ENCODE peak calls at places on chromosome X, in six cellular contexts. A is hepatocyte; Q is CD8-positive, alpha-beta T cell; L is fibroblast of pulmonary artery; B is ovary; Z is neural crest cell. R is an unnamed sample.

GRCh38 chrX:73127700-73128241 is 48.5 kb upstream of the PABPC1L2A start:
- DNase-seq in Z (no peak), Q (no peak), A (peak), B (no peak), L (no peak), R (no peak)

GRCh38 chrX:154775611-154776349 is 13.1 kb downstream of the DKC1 start:
- DNase-seq in A (no peak), L (peak), Q (no peak), B (no peak), Z (no peak), R (no peak)

GRCh38 chrX:20906571-20906970 is 467.6 kb upstream of the CNKSR2 start:
- DNase-seq in Q (no peak), A (no peak), B (no peak), L (no peak), Z (no peak), R (no peak)

GRCh38 chrX:121000589-121000988 is 15.0 kb upstream of the CT47A1 start:
- DNase-seq in A (peak), L (peak), B (no peak), Z (no peak), Q (no peak), R (no peak)

GRCh38 chrX:118498755-118499154 is 3.1 kb downstream of the DOCK11 start:
- DNase-seq in L (no peak), A (no peak), Q (no peak), B (no peak), Z (no peak), R (no peak)

GRCh38 chrX:125436855-125437254 is 117.2 kb downstream of the TEX13C start:
- DNase-seq in L (peak), A (peak), Z (no peak), B (no peak), Q (no peak), R (no peak)

GRCh38 chrX:133670394-133670793 is 255.1 kb upstream of the GPC4 start:
- DNase-seq in A (peak), L (peak), Z (peak), B (no peak), Q (no peak), R (no peak)

GRCh38 chrX:110026099-110026844 is 23.4 kb downstream of the TMEM164 start:
- DNase-seq in B (no peak), Q (no peak), L (no peak), Z (no peak), A (peak), R (peak)

GRCh38 chrX:43654431-43655150 is 1.5 kb upstream of the MAOA start:
- DNase-seq in B (peak), Z (peak), Q (peak), A (peak), L (peak), R (peak)

GRCh38 chrX:153454901-153455550 is 9.2 kb upstream of the TREX2 start:
- DNase-seq in Z (no peak), B (no peak), A (no peak), L (no peak), Q (no peak), R (peak)

GRCh38 chrX:13898084-13898483 is 81.2 kb upstream of the GPM6B start:
- DNase-seq in Z (no peak), B (no peak), A (no peak), Q (no peak), L (no peak), R (no peak)

GRCh38 chrX:40299502-40300118 is 201.9 kb upstream of the BCOR start:
- DNase-seq in Z (no peak), A (no peak), B (no peak), L (no peak), Q (no peak), R (no peak)

GRCh38 chrX:72124540-72125201 is 7.0 kb downstream of the RTL5 start:
- DNase-seq in B (no peak), Q (no peak), L (no peak), Z (no peak), A (no peak), R (no peak)

GRCh38 chrX:29903365-29903764 is 312.0 kb upstream of the MAGEB2 start:
- DNase-seq in Z (no peak), B (no peak), L (peak), Q (no peak), A (no peak), R (no peak)

GRCh38 chrX:14697453-14697852 is 168.1 kb downstream of the GLRA2 start:
- DNase-seq in Z (peak), L (peak), A (peak), B (no peak), Q (no peak), R (no peak)

GRCh38 chrX:140918398-140919043 is 83.9 kb upstream of the SPANXB1 start:
- DNase-seq in Z (peak), L (peak), B (peak), A (peak), Q (no peak), R (no peak)

GRCh38 chrX:129875669-129876068 is 30.3 kb upstream of the UTP14A start:
- DNase-seq in A (no peak), Z (no peak), L (peak), B (no peak), Q (no peak), R (no peak)

GRCh38 chrX:73401591-73402266 is 45.1 kb upstream of the CDX4 start:
- DNase-seq in Z (peak), Q (no peak), B (no peak), L (no peak), A (peak), R (no peak)

GRCh38 chrX:10986616-10987015 is 124.5 kb upstream of the HCCS start:
- DNase-seq in Q (no peak), L (no peak), Z (no peak), B (no peak), A (no peak), R (no peak)

GRCh38 chrX:154731881-154732280 is 19.0 kb downstream of the GAB3 start:
- DNase-seq in B (no peak), L (peak), Z (no peak), Q (no peak), A (no peak), R (no peak)

GRCh38 chrX:153333271-153333670 is 682 bp upstream of the ZNF275 start:
- DNase-seq in B (no peak), Z (no peak), L (peak), A (no peak), Q (no peak), R (no peak)

GRCh38 chrX:85941275-85941674 is 106.1 kb downstream of the CHM start:
- DNase-seq in A (no peak), Z (no peak), L (no peak), Q (no peak), B (no peak), R (no peak)

GRCh38 chrX:73446831-73447230 is at the start of gene CDX4:
- DNase-seq in A (no peak), Q (no peak), L (no peak), Z (no peak), B (no peak), R (no peak)

GRCh38 chrX:68163446-68163845 is 269.8 kb downstream of the OPHN1 start:
- DNase-seq in B (no peak), Q (no peak), L (peak), A (no peak), Z (no peak), R (no peak)

GRCh38 chrX:31376408-31376807 is 304.6 kb upstream of the FTHL17 start:
- DNase-seq in Z (no peak), Q (no peak), L (no peak), A (no peak), B (no peak), R (no peak)

GRCh38 chrX:19832186-19832965 is 55.0 kb downstream of the SH3KBP1 start:
- DNase-seq in A (no peak), Q (no peak), B (no peak), L (no peak), Z (no peak), R (no peak)

GRCh38 chrX:29295987-29296680 is 708.9 kb downstream of the IL1RAPL1 start:
- DNase-seq in A (no peak), Q (no peak), Z (no peak), L (peak), B (no peak), R (no peak)

GRCh38 chrX:95218964-95219363 is 1465.7 kb upstream of the DIAPH2 start:
- DNase-seq in Q (no peak), B (no peak), A (no peak), L (no peak), Z (no peak), R (no peak)

GRCh38 chrX:102765794-102766193 is 45.3 kb downstream of the GPRASP3 start:
- DNase-seq in A (peak), Z (no peak), B (no peak), Q (no peak), L (peak), R (no peak)

GRCh38 chrX:18348047-18348446 is 6.4 kb downstream of the SCML2 start:
- DNase-seq in B (no peak), L (no peak), A (no peak), Z (no peak), Q (no peak), R (no peak)

GRCh38 chrX:150365051-150365952 is 2.2 kb downstream of the MAMLD1 start:
- DNase-seq in L (peak), Z (peak), B (peak), Q (peak), A (peak), R (no peak)

GRCh38 chrX:14506866-14507265 is 22.5 kb upstream of the GLRA2 start:
- DNase-seq in Q (no peak), Z (no peak), B (no peak), L (no peak), A (no peak), R (no peak)

GRCh38 chrX:20056704-20057103 is 60.0 kb downstream of the MAP7D2 start:
- DNase-seq in Z (no peak), Q (no peak), A (peak), B (no peak), L (no peak), R (no peak)

GRCh38 chrX:3712870-3713224 is 602 bp downstream of the PRKX start:
- DNase-seq in Z (no peak), L (no peak), B (no peak), Q (no peak), A (no peak), R (peak)

GRCh38 chrX:7076245-7076661 is 71.3 kb upstream of the STS start:
- DNase-seq in Q (no peak), B (no peak), A (no peak), L (no peak), Z (no peak), R (no peak)

GRCh38 chrX:7073336-7073735 is 74.2 kb upstream of the STS start:
- DNase-seq in Z (no peak), B (no peak), L (no peak), Q (no peak), A (no peak), R (no peak)

GRCh38 chrX:7074908-7075204 is 72.7 kb upstream of the STS start:
- DNase-seq in B (no peak), A (no peak), L (no peak), Z (no peak), Q (no peak), R (no peak)

GRCh38 chrX:7072856-7073255 is 74.7 kb upstream of the STS start:
- DNase-seq in A (no peak), Q (no peak), Z (no peak), L (no peak), B (no peak), R (no peak)

DNA sequence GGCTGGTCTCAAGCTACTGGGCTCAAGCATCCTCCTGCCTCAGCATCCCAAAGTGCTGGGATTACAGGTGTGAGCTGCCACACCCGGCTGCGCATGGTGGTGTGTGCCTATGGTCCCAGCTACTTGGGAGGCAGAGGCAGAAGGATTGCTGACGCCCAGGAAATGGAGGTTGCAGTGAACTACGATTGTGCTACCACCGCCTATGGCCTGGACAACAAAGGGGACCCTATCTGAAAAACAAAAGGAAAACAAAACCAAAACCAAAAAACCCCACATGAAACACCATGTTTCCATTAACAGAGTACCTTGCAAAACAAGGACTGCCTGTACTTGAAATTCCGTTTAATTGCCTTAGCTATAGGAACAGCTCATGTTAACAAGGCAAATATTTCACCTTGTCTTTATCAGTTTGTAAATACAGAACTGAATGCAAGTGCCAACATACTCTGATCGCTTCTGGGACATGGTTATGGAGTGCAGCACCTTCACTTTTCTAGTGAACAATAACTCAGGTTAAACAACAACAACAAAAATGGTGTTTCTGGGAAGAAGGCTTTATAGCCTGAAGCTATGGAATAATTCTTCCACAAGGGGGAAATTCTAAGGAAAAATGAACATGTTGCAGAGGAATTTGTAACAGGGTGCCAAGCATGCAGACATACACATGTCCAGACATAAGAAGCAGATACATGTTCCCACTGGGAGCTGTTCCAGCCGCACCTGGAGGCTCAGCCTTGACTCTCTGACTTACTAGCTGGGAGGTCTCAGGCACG is 73.2 kb upstream of the STS start:
- DNase-seq in B (no peak), Q (no peak), L (no peak), A (no peak), Z (no peak), R (no peak)
- TF ChIP-seq CTCF in B (no peak), Q (no peak), L (no peak), A (peak), Z (peak), R (no peak)

GRCh38 chrX:119790977-119791436 is 423 bp downstream of the RPL39 start:
- DNase-seq in Z (peak), A (peak), B (no peak), Q (peak), L (peak), R (no peak)
- TF ChIP-seq CTCF in Z (no peak), A (peak), B (no peak), Q (no peak), L (peak), R (no peak)

GRCh38 chrX:38632516-38632915 is 71.2 kb downstream of the TSPAN7 start:
- DNase-seq in Z (no peak), B (no peak), L (no peak), A (no peak), Q (no peak), R (no peak)

GRCh38 chrX:38628587-38628986 is 67.2 kb downstream of the TSPAN7 start:
- DNase-seq in L (no peak), Z (no peak), Q (no peak), A (no peak), B (no peak), R (no peak)

DNA sequence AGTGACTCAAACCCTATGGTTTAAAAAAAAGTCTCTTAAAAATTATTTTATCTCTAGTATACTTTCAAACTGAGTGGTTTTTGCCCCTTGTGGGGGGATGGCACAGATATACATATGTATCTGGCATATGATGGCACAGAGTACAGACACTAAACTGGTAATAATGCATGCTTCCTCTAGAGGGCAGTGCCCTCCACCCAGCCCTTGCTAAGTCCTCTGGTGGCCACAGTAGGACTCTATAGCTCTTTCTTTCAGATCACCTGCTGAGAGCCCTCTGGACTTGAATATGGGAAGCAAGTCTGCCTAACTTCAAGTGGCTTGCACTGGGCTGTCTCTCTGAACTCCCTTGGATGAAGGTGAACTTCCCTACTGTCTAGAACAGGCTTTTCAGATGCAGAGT is 66.3 kb downstream of the TSPAN7 start:
- DNase-seq in A (peak), Q (no peak), Z (no peak), B (no peak), L (peak), R (no peak)
- TF ChIP-seq CTCF in A (peak), Q (no peak), Z (peak), B (no peak), L (peak), R (peak)

GRCh38 chrX:15930585-15930984 is 76.0 kb upstream of the AP1S2 start:
- DNase-seq in B (no peak), L (peak), A (peak), Z (no peak), Q (no peak), R (no peak)
- TF ChIP-seq CTCF in B (no peak), L (peak), A (peak), Z (peak), Q (no peak), R (no peak)

DNA sequence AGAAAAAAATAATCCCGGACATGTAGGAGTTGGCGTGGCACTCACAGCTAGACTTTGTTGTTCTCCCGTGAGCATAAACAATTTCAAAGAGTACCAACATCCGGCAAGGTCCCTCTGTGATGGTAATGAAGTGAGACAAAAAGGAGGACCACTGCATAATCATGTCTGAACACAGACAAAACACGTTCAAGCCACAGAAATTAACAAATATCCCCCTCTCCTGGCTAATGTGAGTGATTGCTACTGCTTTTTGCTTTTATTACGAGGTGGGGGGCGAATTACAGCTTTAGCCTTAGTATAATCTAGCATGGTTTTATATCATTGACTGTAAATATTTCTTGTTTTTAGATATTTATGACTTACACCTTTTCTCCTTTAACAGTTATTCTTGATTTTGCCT is 118.5 kb downstream of the PLS3 start:
- DNase-seq in Z (no peak), B (no peak), Q (no peak), L (peak), A (peak), R (no peak)
- TF ChIP-seq CTCF in Z (peak), B (peak), Q (no peak), L (peak), A (peak), R (no peak)